ENCODE peak calls at places on chromosomes 12 and 14, in seven cellular contexts. One of them, this sample, is unnamed.

GRCh38 chr14:65949711-65950516 is 536.3 kb upstream of the CCDC196 start:
- DNase-seq in HepG2: peak
- DNase-seq in prostate gland: peak
- DNase-seq in H1: no peak
- DNase-seq in suprapubic skin: no peak
- DNase-seq in HCT116: peak
- DNase-seq in endothelial cell of umbilical vein: no peak
- DNase-seq in this sample: no peak

GRCh38 chr12:120944645-120945217 is 33.6 kb upstream of the HNF1A start:
- DNase-seq in suprapubic skin: no peak
- DNase-seq in endothelial cell of umbilical vein: peak
- DNase-seq in H1: peak
- DNase-seq in HepG2: no peak
- DNase-seq in prostate gland: no peak
- DNase-seq in HCT116: no peak
- DNase-seq in this sample: peak

GRCh38 chr12:48189331-48190125 is 6.1 kb downstream of the CCDC184 start:
- DNase-seq in HCT116: peak
- DNase-seq in HepG2: peak
- DNase-seq in endothelial cell of umbilical vein: peak
- DNase-seq in prostate gland: peak
- DNase-seq in H1: no peak
- DNase-seq in suprapubic skin: no peak
- DNase-seq in this sample: peak

GRCh38 chr14:105168496-105168978 is at the start of gene JAG2:
- DNase-seq in suprapubic skin: no peak
- DNase-seq in prostate gland: peak
- DNase-seq in HepG2: no peak
- DNase-seq in H1: no peak
- DNase-seq in endothelial cell of umbilical vein: peak
- DNase-seq in HCT116: no peak
- DNase-seq in this sample: no peak

GRCh38 chr12:11228268-11228879 is 41.1 kb downstream of the PRB3 start:
- DNase-seq in H1: peak
- DNase-seq in HepG2: peak
- DNase-seq in HCT116: peak
- DNase-seq in suprapubic skin: no peak
- DNase-seq in prostate gland: peak
- DNase-seq in endothelial cell of umbilical vein: peak
- DNase-seq in this sample: peak

GRCh38 chr12:130429656-130430505 is 92.2 kb downstream of the PIWIL1 start:
- DNase-seq in endothelial cell of umbilical vein: no peak
- DNase-seq in HepG2: no peak
- DNase-seq in H1: no peak
- DNase-seq in prostate gland: no peak
- DNase-seq in suprapubic skin: peak
- DNase-seq in HCT116: no peak
- DNase-seq in this sample: no peak

GRCh38 chr12:111584959-111585358 is 14.2 kb downstream of the ATXN2 start:
- DNase-seq in HCT116: no peak
- DNase-seq in HepG2: no peak
- DNase-seq in H1: no peak
- DNase-seq in endothelial cell of umbilical vein: no peak
- DNase-seq in suprapubic skin: no peak
- DNase-seq in prostate gland: no peak
- DNase-seq in this sample: no peak

GRCh38 chr14:57182760-57183503 is 85.8 kb downstream of the EXOC5 start:
- DNase-seq in endothelial cell of umbilical vein: no peak
- DNase-seq in H1: no peak
- DNase-seq in suprapubic skin: no peak
- DNase-seq in HCT116: peak
- DNase-seq in prostate gland: no peak
- DNase-seq in HepG2: peak
- DNase-seq in this sample: no peak

GRCh38 chr12:1830981-1831930 is 10.9 kb downstream of the LRTM2 start:
- DNase-seq in suprapubic skin: no peak
- DNase-seq in HCT116: no peak
- DNase-seq in H1: peak
- DNase-seq in HepG2: peak
- DNase-seq in endothelial cell of umbilical vein: peak
- DNase-seq in prostate gland: peak
- DNase-seq in this sample: no peak

GRCh38 chr14:53519137-53519536 is 366.0 kb upstream of the DDHD1 start:
- DNase-seq in endothelial cell of umbilical vein: no peak
- DNase-seq in HCT116: no peak
- DNase-seq in HepG2: no peak
- DNase-seq in prostate gland: no peak
- DNase-seq in suprapubic skin: no peak
- DNase-seq in H1: no peak
- DNase-seq in this sample: no peak

GRCh38 chr12:107461222-107461980 is 224.2 kb upstream of the PWP1 start:
- DNase-seq in HepG2: no peak
- DNase-seq in H1: no peak
- DNase-seq in prostate gland: no peak
- DNase-seq in suprapubic skin: no peak
- DNase-seq in HCT116: no peak
- DNase-seq in endothelial cell of umbilical vein: no peak
- DNase-seq in this sample: no peak

GRCh38 chr12:107396991-107397390 is 288.6 kb upstream of the PWP1 start:
- DNase-seq in endothelial cell of umbilical vein: no peak
- DNase-seq in suprapubic skin: no peak
- DNase-seq in prostate gland: peak
- DNase-seq in HepG2: no peak
- DNase-seq in H1: no peak
- DNase-seq in HCT116: no peak
- DNase-seq in this sample: no peak

GRCh38 chr14:100108840-100109593 is 43.8 kb downstream of the EVL start:
- DNase-seq in HCT116: no peak
- DNase-seq in suprapubic skin: peak
- DNase-seq in HepG2: no peak
- DNase-seq in H1: no peak
- DNase-seq in prostate gland: no peak
- DNase-seq in endothelial cell of umbilical vein: no peak
- DNase-seq in this sample: no peak
- H3K27ac ChIP-seq in HCT116: no peak
- H3K27ac ChIP-seq in suprapubic skin: no peak
- H3K27ac ChIP-seq in HepG2: no peak
- H3K27ac ChIP-seq in H1: no peak
- H3K27ac ChIP-seq in prostate gland: no peak
- H3K27ac ChIP-seq in endothelial cell of umbilical vein: no peak
- H3K27ac ChIP-seq in this sample: no peak

DNA sequence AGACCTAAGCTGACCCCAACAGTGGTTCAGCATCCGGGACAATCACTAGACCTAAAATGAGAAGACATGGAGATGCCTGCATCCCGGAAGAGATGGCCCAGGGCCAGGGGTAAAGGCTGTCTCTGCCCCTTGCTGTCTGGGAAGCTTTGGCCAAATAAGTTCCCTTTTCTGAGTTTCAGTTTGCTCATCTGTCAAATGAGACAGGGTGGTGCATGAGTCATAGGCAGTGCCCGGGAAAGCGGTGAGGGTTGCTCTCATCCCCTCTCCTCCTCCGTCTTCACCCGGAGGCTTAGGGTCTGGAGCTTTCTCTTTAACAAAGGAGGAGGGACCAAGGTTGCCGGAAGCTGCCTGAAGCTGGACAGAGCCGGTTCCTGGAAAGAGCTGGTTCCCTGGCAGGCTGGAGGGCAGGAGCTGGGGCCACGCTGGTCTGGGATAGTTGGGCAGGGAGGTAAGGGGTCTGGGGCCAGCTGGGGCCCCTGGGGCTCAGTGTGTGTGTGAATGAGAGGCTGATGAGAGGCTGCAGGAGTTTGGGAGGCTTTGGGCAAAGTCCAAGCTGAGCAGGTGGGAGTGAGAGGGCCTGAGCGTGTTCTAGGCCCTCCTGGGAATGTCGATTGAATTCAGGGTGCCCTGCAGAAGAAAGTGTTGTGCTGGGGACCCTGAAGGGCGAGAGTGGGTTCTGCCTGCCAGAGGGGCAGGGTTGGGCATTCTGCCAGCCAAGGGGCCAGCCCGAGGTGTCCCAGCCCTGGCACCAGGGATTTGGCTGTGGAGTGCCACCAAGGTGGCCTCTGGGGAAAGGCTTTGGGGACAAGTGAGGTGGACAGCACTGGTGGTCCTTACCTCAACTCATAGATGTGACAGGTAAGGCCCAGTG is at the start of gene SDSL:
- DNase-seq in H1: peak
- DNase-seq in prostate gland: peak
- DNase-seq in suprapubic skin: peak
- DNase-seq in endothelial cell of umbilical vein: peak
- DNase-seq in HCT116: peak
- DNase-seq in HepG2: peak
- DNase-seq in this sample: peak
- TF ChIP-seq POLR2AphosphoS5 in H1: no peak
- TF ChIP-seq POLR2AphosphoS5 in prostate gland: peak
- TF ChIP-seq POLR2AphosphoS5 in suprapubic skin: no peak
- TF ChIP-seq POLR2AphosphoS5 in endothelial cell of umbilical vein: peak
- TF ChIP-seq POLR2AphosphoS5 in HCT116: peak
- TF ChIP-seq POLR2AphosphoS5 in HepG2: peak
- TF ChIP-seq POLR2AphosphoS5 in this sample: peak

GRCh38 chr12:64691227-64691792 is 67.9 kb downstream of the GNS start:
- DNase-seq in H1: no peak
- DNase-seq in endothelial cell of umbilical vein: no peak
- DNase-seq in prostate gland: no peak
- DNase-seq in HCT116: no peak
- DNase-seq in HepG2: no peak
- DNase-seq in suprapubic skin: no peak
- DNase-seq in this sample: no peak
- H3K27ac ChIP-seq in H1: peak
- H3K27ac ChIP-seq in endothelial cell of umbilical vein: no peak
- H3K27ac ChIP-seq in prostate gland: no peak
- H3K27ac ChIP-seq in HCT116: no peak
- H3K27ac ChIP-seq in HepG2: no peak
- H3K27ac ChIP-seq in suprapubic skin: no peak
- H3K27ac ChIP-seq in this sample: no peak

GRCh38 chr14:28954025-28954424 is 187.4 kb downstream of the FOXG1 start:
- DNase-seq in H1: no peak
- DNase-seq in endothelial cell of umbilical vein: no peak
- DNase-seq in HCT116: no peak
- DNase-seq in HepG2: no peak
- DNase-seq in suprapubic skin: no peak
- DNase-seq in prostate gland: no peak
- DNase-seq in this sample: no peak
- TF ChIP-seq POLR2AphosphoS5 in H1: no peak
- TF ChIP-seq POLR2AphosphoS5 in endothelial cell of umbilical vein: no peak
- TF ChIP-seq POLR2AphosphoS5 in HCT116: no peak
- TF ChIP-seq POLR2AphosphoS5 in HepG2: no peak
- TF ChIP-seq POLR2AphosphoS5 in suprapubic skin: no peak
- TF ChIP-seq POLR2AphosphoS5 in prostate gland: no peak
- TF ChIP-seq POLR2AphosphoS5 in this sample: no peak

GRCh38 chr14:22650046-22650739 is 6.0 kb upstream of the OR6J1 start:
- DNase-seq in HCT116: no peak
- DNase-seq in endothelial cell of umbilical vein: no peak
- DNase-seq in HepG2: no peak
- DNase-seq in H1: no peak
- DNase-seq in suprapubic skin: no peak
- DNase-seq in prostate gland: no peak
- DNase-seq in this sample: no peak

GRCh38 chr14:22644305-22644635 is at the start of gene OR6J1:
- DNase-seq in H1: no peak
- DNase-seq in HCT116: no peak
- DNase-seq in HepG2: no peak
- DNase-seq in suprapubic skin: no peak
- DNase-seq in endothelial cell of umbilical vein: no peak
- DNase-seq in prostate gland: no peak
- DNase-seq in this sample: no peak

GRCh38 chr14:22648506-22648905 is 4.4 kb upstream of the OR6J1 start:
- DNase-seq in HepG2: no peak
- DNase-seq in H1: no peak
- DNase-seq in endothelial cell of umbilical vein: no peak
- DNase-seq in suprapubic skin: no peak
- DNase-seq in HCT116: no peak
- DNase-seq in prostate gland: no peak
- DNase-seq in this sample: no peak

GRCh38 chr14:22650960-22651521 is 6.9 kb upstream of the OR6J1 start:
- DNase-seq in H1: peak
- DNase-seq in HCT116: peak
- DNase-seq in suprapubic skin: no peak
- DNase-seq in prostate gland: no peak
- DNase-seq in HepG2: no peak
- DNase-seq in endothelial cell of umbilical vein: no peak
- DNase-seq in this sample: no peak

DNA sequence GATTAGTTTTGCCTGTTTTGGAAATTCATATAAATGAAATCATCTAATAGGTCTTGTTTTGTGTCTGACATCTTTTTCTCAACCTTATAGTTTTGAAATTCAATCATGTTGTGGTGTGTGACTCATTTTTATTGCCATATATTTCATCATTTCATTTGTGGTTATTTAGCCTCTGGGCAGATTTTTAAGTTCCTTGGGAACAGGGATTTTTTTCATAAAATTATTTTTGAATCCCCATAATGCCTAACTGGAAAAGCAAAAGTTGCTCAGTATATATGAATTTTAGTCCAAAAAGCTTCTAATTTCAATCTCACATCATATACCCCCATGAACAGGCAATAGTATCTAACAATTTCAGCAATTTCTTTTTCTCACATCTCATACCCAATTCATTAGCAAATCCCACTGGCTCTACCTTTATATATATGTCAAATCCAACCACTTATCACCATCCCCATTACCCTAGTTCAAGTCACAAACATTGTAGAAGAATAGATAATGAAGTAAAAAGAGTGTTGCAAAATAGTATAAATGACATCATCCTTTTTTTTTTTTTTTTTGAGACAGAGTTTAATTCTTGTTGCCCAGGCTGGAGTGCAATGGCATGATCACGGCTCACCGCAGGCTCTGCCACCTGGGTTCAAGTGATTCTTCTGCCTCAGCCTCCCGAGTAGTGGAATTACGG is 2.6 kb upstream of the OR6J1 start:
- DNase-seq in suprapubic skin: no peak
- DNase-seq in H1: no peak
- DNase-seq in endothelial cell of umbilical vein: no peak
- DNase-seq in prostate gland: no peak
- DNase-seq in HepG2: no peak
- DNase-seq in HCT116: no peak
- DNase-seq in this sample: no peak
- H3K27ac ChIP-seq in suprapubic skin: no peak
- H3K27ac ChIP-seq in H1: no peak
- H3K27ac ChIP-seq in endothelial cell of umbilical vein: no peak
- H3K27ac ChIP-seq in prostate gland: no peak
- H3K27ac ChIP-seq in HepG2: no peak
- H3K27ac ChIP-seq in HCT116: no peak
- H3K27ac ChIP-seq in this sample: no peak

This sample was measured in Panc1.